ENCODE peak calls at places on chromosomes 6 and 20, in six cellular contexts. A, K, D, P, H and L are unnamed samples. For H3K27me3 and H3K36me3, the result is how much of the 10 kb centered on the place peaks cover.

GRCh38 chr6:18400831-18401446 is 13.8 kb downstream of the RNF144B start:
- DNase-seq in P (no peak), A (no peak), K (peak), D (no peak), H (no peak), L (no peak)

GRCh38 chr6:165804331-165805066 is 141.5 kb upstream of the PDE10A start:
- DNase-seq in H (no peak), A (peak), D (no peak), K (no peak), P (no peak), L (no peak)

GRCh38 chr20:25624500-25624939 is 706 bp upstream of the NANP start:
- DNase-seq in D (no peak), K (no peak), P (no peak), A (peak), H (no peak), L (no peak)

GRCh38 chr20:54668271-54669053 is 193.1 kb downstream of the DOK5 start:
- DNase-seq in K (peak), P (peak), D (peak), H (no peak), A (no peak), L (no peak)

GRCh38 chr6:166688286-166688685 is 61.2 kb upstream of the RPS6KA2 start:
- DNase-seq in H (no peak), A (no peak), P (no peak), K (no peak), D (no peak), L (no peak)

GRCh38 chr20:41391587-41392001 is 25.0 kb upstream of the EMILIN3 start:
- DNase-seq in A (no peak), K (no peak), P (no peak), D (no peak), H (peak), L (no peak)

GRCh38 chr6:15996030-15996429 is 132.9 kb upstream of the MYLIP start:
- DNase-seq in P (peak), A (no peak), K (no peak), D (no peak), H (no peak), L (no peak)

GRCh38 chr6:164130151-164130550 is 715.6 kb downstream of the QKI start:
- DNase-seq in D (no peak), A (no peak), H (no peak), P (no peak), K (no peak), L (no peak)

GRCh38 chr6:29759457-29759856 is 36.2 kb downstream of the HLA-F start:
- DNase-seq in P (no peak), H (no peak), A (no peak), K (no peak), D (no peak), L (no peak)

GRCh38 chr20:56986476-56986875 is 280.0 kb downstream of the BMP7 start:
- DNase-seq in P (no peak), D (no peak), H (no peak), A (no peak), K (no peak), L (no peak)

GRCh38 chr6:41209976-41210375 is 9.0 kb upstream of the TREML2 start:
- DNase-seq in D (no peak), K (no peak), P (no peak), H (no peak), A (no peak), L (no peak)

GRCh38 chr6:7108964-7109836 is 1.4 kb downstream of the RREB1 start:
- DNase-seq in H (peak), P (peak), D (peak), K (peak), A (peak), L (peak)

GRCh38 chr6:4316867-4317400 is 181.6 kb upstream of the ECI2 start:
- DNase-seq in K (peak), A (peak), P (peak), H (peak), D (peak), L (peak)

GRCh38 chr6:11810039-11810541 is 31.5 kb upstream of the ADTRP start:
- DNase-seq in D (peak), H (peak), A (peak), P (peak), K (peak), L (peak)

GRCh38 chr6:136964368-136964767 is 42.3 kb downstream of the SLC35D3 start:
- DNase-seq in P (no peak), H (no peak), K (no peak), D (no peak), A (no peak), L (no peak)

GRCh38 chr6:44593539-44593944 is 206.0 kb downstream of the CDC5L start:
- DNase-seq in H (no peak), P (peak), K (peak), A (peak), D (no peak), L (no peak)

GRCh38 chr6:16669227-16669626 is 92.0 kb downstream of the ATXN1 start:
- DNase-seq in H (no peak), D (no peak), P (no peak), K (peak), A (no peak), L (no peak)

GRCh38 chr20:35854697-35855434 is 83.1 kb downstream of the PHF20 start:
- DNase-seq in H (no peak), K (peak), P (no peak), D (no peak), A (no peak), L (no peak)

GRCh38 chr20:32164984-32165735 is 42.4 kb downstream of the PLAGL2 start:
- DNase-seq in K (peak), H (no peak), P (no peak), A (no peak), D (no peak), L (no peak)

GRCh38 chr6:159898519-159898918 is 7.7 kb downstream of the MAS1 start:
- DNase-seq in A (no peak), D (no peak), P (no peak), H (no peak), K (no peak), L (no peak)

GRCh38 chr6:32857156-32857891 is 3.3 kb downstream of the PSMB9 start:
- DNase-seq in A (no peak), P (no peak), K (no peak), D (no peak), H (no peak), L (no peak)

GRCh38 chr6:11093065-11093590 is 506 bp upstream of the SMIM13 start:
- DNase-seq in H (no peak), K (peak), D (no peak), P (peak), A (no peak), L (no peak)

GRCh38 chr20:51457281-51457932 is 85.1 kb downstream of the NFATC2 start:
- DNase-seq in H (no peak), K (peak), A (peak), D (peak), P (peak), L (no peak)

GRCh38 chr20:37095609-37096414 is at the start of gene RBL1:
- DNase-seq in A (peak), P (peak), H (peak), K (peak), D (peak), L (peak)

GRCh38 chr20:37095108-37095608 is 639 bp downstream of the RBL1 start:
- DNase-seq in P (peak), K (no peak), A (no peak), D (peak), H (no peak), L (no peak)

GRCh38 chr20:37096415-37097039 is 730 bp upstream of the RBL1 start:
- DNase-seq in P (no peak), H (no peak), A (no peak), K (no peak), D (no peak), L (no peak)
- H3K4me3 ChIP-seq in P (peak), H (peak), A (no peak), K (peak), D (peak), L (peak)

GRCh38 chr6:50824505-50824904 is 5.8 kb downstream of the TFAP2B start:
- DNase-seq in A (no peak), K (no peak), D (no peak), P (no peak), H (no peak), L (no peak)

GRCh38 chr6:50823130-50823920 is 4.7 kb downstream of the TFAP2B start:
- DNase-seq in A (no peak), H (no peak), K (no peak), D (no peak), P (no peak), L (no peak)

GRCh38 chr6:50826803-50827202 is 8.1 kb downstream of the TFAP2B start:
- DNase-seq in K (no peak), D (no peak), A (no peak), H (no peak), P (no peak), L (no peak)

GRCh38 chr6:50826037-50826761 is 7.5 kb downstream of the TFAP2B start:
- DNase-seq in A (no peak), K (no peak), D (no peak), H (no peak), P (no peak), L (no peak)

GRCh38 chr6:50825375-50826036 is 6.8 kb downstream of the TFAP2B start:
- DNase-seq in H (no peak), A (no peak), D (no peak), P (no peak), K (no peak), L (no peak)
- H3K27me3 ChIP-seq in H (half or more), A (half or more), D (under half), P (half or more), K (under half), L (half or more)

GRCh38 chr20:34427784-34428183 is 64.7 kb downstream of the ITCH start:
- DNase-seq in D (no peak), P (no peak), A (no peak), K (no peak), H (no peak), L (no peak)
- H3K36me3 ChIP-seq in D (under half), P (under half), A (half or more), K (under half), H (half or more), L (under half)

DNA sequence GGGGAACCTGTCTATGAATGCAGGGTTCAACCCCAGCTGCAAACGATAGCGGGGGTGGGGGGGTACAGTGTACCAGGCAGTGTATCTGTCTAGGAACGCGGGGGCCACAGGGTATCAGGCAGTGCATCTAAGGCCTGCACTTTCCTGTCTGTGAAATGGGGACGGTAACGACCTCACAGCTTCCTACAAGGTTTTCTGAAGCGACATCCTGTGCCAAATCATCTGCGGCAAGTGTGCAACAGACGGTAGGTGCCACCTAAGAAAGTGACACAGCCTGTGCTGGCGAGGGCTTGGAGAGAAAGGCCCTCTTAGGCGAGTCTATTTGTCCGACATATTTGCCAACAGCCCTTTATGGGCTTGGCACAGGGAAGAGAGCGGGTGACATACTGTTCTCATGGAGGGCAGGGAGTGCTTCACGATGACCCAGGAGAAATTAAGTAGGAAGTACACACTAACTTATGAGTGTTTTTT is 3.8 kb downstream of the DIDO1 start:
- DNase-seq in P (no peak), K (no peak), A (no peak), D (no peak), H (peak), L (no peak)
- H3K4me3 ChIP-seq in P (no peak), K (no peak), A (no peak), D (no peak), H (peak), L (no peak)

GRCh38 chr6:27290850-27291208 is 21.2 kb downstream of the POM121L2 start:
- DNase-seq in D (no peak), H (no peak), P (no peak), K (no peak), A (no peak), L (no peak)
- H3K27me3 ChIP-seq in D (under half), H (half or more), P (under half), K (under half), A (half or more), L (half or more)

DNA sequence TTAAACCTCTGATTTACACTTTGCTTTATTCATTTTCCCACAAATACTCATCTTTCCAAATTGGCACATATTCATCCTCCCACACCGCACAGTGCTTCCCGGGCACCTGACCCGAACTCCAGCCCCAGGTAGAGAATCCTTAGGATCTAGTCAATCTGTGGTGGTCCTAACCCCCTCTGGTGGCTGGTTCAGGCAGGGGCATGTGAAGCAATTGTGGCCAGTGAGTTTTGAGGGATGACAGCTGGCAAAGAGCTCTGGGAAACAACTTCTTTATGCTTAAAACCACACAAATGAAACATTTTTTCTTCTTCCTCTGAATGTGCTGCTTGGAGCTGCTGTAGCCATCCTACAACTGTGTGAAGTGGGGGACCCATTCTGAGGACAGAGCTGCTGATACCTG is 54.7 kb downstream of the ELOVL5 start:
- DNase-seq in A (no peak), K (no peak), D (no peak), P (no peak), H (no peak), L (no peak)
- H3K36me3 ChIP-seq in A (under half), K (under half), D (under half), P (under half), H (under half), L (under half)

GRCh38 chr20:33668087-33668790 is 1.5 kb downstream of the ACTL10 start:
- DNase-seq in H (peak), P (peak), A (peak), K (no peak), D (no peak), L (peak)
- H3K4me3 ChIP-seq in H (peak), P (no peak), A (peak), K (no peak), D (peak), L (peak)

GRCh38 chr6:100455230-100456124 is 9.2 kb downstream of the SIM1 start:
- DNase-seq in D (peak), P (peak), K (no peak), A (no peak), H (no peak), L (no peak)

GRCh38 chr6:100451577-100451976 is 13.1 kb downstream of the SIM1 start:
- DNase-seq in K (no peak), D (no peak), A (no peak), H (no peak), P (no peak), L (no peak)

GRCh38 chr6:100453701-100454521 is 10.8 kb downstream of the SIM1 start:
- DNase-seq in K (no peak), H (no peak), D (peak), A (no peak), P (no peak), L (no peak)

GRCh38 chr6:100454571-100455229 is 10.0 kb downstream of the SIM1 start:
- DNase-seq in H (no peak), D (no peak), P (no peak), K (no peak), A (no peak), L (no peak)

DNA sequence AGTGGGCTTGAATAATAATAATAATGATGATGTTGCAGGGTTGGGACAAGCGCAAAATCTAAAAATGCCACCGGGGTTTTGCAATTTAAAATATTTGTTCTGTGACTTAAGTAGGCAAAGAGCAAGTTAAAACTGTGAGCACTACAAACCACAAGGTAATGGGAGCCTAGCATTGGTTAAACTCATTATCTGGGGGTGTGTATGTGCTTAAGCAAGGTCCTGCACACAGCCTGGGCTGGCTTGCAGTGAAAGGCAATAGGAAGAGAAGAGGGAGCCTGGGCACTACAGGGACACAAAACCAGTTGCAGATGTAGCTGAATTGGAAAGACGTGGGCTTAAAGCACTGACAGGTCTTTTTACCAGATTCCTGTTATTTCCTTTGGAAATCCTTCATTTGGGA is 11.7 kb downstream of the SIM1 start:
- DNase-seq in P (no peak), H (no peak), A (no peak), K (no peak), D (no peak), L (no peak)
- H3K27me3 ChIP-seq in P (half or more), H (half or more), A (half or more), K (half or more), D (under half), L (half or more)